ENCODE peak calls at places on chromosomes 4 and X, in ten cellular contexts. I is H1; S is A549; Q is psoas muscle; C is mesenchymal stem cell; W is esophagus squamous epithelium; K is tibial artery; H is thyroid gland; L is PC-9; G is naive thymus-derived CD4-positive, alpha-beta T cell. F is an unnamed sample.

GRCh38 chr4:10421344-10422055 is 35.7 kb downstream of the ZNF518B start:
- DNase-seq in I (no peak), S (no peak), Q (no peak), C (no peak), W (no peak), K (no peak), H (no peak), L (no peak), G (no peak), F (peak; percentile 22)

GRCh38 chr4:63790377-63790776 is 618.9 kb downstream of the TECRL start:
- DNase-seq in I (no peak), S (no peak), Q (no peak), C (no peak), W (no peak), K (no peak), H (no peak), L (no peak), G (no peak), F (no peak)

GRCh38 chr4:80967346-80967745 is 63.2 kb upstream of the BMP3 start:
- DNase-seq in I (no peak), S (no peak), Q (no peak), C (no peak), W (no peak), K (no peak), H (no peak), L (no peak), G (no peak), F (no peak)

GRCh38 chr4:169102011-169102410 is 92.0 kb upstream of the CBR4 start:
- DNase-seq in I (no peak), S (no peak), Q (no peak), C (no peak), W (no peak), K (no peak), H (no peak), L (no peak), G (no peak), F (no peak)

GRCh38 chrX:132615396-132616131 is 126.7 kb upstream of the MBNL3 start:
- DNase-seq in I (peak; percentile 63), S (no peak), Q (no peak), C (peak; percentile 60), W (no peak), K (peak; percentile 21), H (peak; percentile 41), L (peak; percentile 24), G (peak; percentile 12), F (peak; percentile 37)

GRCh38 chr4:128512161-128512560 is 224.5 kb upstream of the PGRMC2 start:
- DNase-seq in I (no peak), S (no peak), Q (no peak), C (no peak), W (no peak), K (no peak), H (no peak), L (no peak), G (no peak), F (no peak)

GRCh38 chr4:152072001-152072485 is 311.2 kb upstream of the GATB start:
- DNase-seq in I (no peak), S (no peak), Q (no peak), C (no peak), W (no peak), K (no peak), H (peak; percentile 87), L (no peak), G (no peak), F (no peak)

GRCh38 chr4:46878641-46879040 is 30.4 kb downstream of the COX7B2 start:
- DNase-seq in I (no peak), S (no peak), Q (no peak), C (no peak), W (no peak), K (no peak), H (no peak), L (no peak), G (no peak), F (no peak)

GRCh38 chrX:46180258-46180687 is 364.9 kb downstream of the ZNF674 start:
- DNase-seq in I (no peak), S (no peak), Q (no peak), C (peak; percentile 60), W (no peak), K (no peak), H (no peak), L (peak; percentile 23), G (no peak), F (no peak)

GRCh38 chrX:41720125-41720780 is 3.7 kb upstream of the GPR82 start:
- DNase-seq in I (no peak), S (no peak), Q (no peak), C (peak; percentile 12), W (no peak), K (no peak), H (no peak), L (no peak), G (no peak), F (no peak)

GRCh38 chrX:53430231-53430630 is 3.9 kb downstream of the HSD17B10 start:
- DNase-seq in I (no peak), S (no peak), Q (no peak), C (no peak), W (no peak), K (no peak), H (no peak), L (no peak), G (no peak), F (no peak)

GRCh38 chrX:53429755-53430154 is 4.4 kb downstream of the HSD17B10 start:
- DNase-seq in I (no peak), S (no peak), Q (no peak), C (no peak), W (no peak), K (no peak), H (no peak), L (no peak), G (no peak), F (no peak)

GRCh38 chrX:53437211-53437610 is 3.0 kb upstream of the HSD17B10 start:
- DNase-seq in I (no peak), S (no peak), Q (no peak), C (no peak), W (no peak), K (no peak), H (no peak), L (no peak), G (no peak), F (no peak)

GRCh38 chrX:53435997-53436396 is 1.8 kb upstream of the HSD17B10 start:
- DNase-seq in I (peak; percentile 53), S (peak; percentile 70), Q (peak; percentile 72), C (peak; percentile 63), W (no peak), K (no peak), H (peak; percentile 56), L (peak; percentile 57), G (peak; percentile 55), F (no peak)

GRCh38 chrX:53433651-53434639 is at the start of gene HSD17B10:
- DNase-seq in I (peak; percentile 83), S (peak; percentile 84), Q (peak; percentile 94), C (peak; percentile 83), W (peak; percentile 35), K (peak; percentile 89), H (peak; percentile 93), L (peak; percentile 93), G (peak; percentile 80), F (no peak)
- H3K27ac ChIP-seq in I (peak within 1 kb of the TSS; percentile 67), S (peak within 1 kb of the TSS; percentile 92), Q (peak within 1 kb of the TSS; percentile 74), C (peak within 1 kb of the TSS; percentile 47), W (peak within 1 kb of the TSS; percentile 73), K (peak within 1 kb of the TSS; percentile 84), H (peak within 1 kb of the TSS; percentile 47), L (no peak within 1 kb of the TSS), G (peak within 1 kb of the TSS; percentile 82), F (no peak within 1 kb of the TSS)

GRCh38 chr4:53557601-53558000 is 33.7 kb downstream of the LNX1 start:
- DNase-seq in I (no peak), S (no peak), Q (no peak), C (no peak), W (no peak), K (no peak), H (no peak), L (no peak), G (no peak), F (no peak)
- H3K27ac ChIP-seq in I (no peak overlapping the region), S (no peak overlapping the region), Q (no peak overlapping the region), C (no peak overlapping the region), W (no peak overlapping the region), K (no peak overlapping the region), H (peak overlapping the region; percentile 25), L (no peak overlapping the region), G (no peak overlapping the region), F (no peak overlapping the region)

GRCh38 chrX:1205681-1206611 is 6.5 kb downstream of the CRLF2 start:
- DNase-seq in I (peak; percentile 70), S (peak; percentile 65), Q (no peak), C (peak; percentile 93), W (no peak), K (no peak), H (peak; percentile 16), L (peak; percentile 47), G (peak; percentile 69), F (peak; percentile 72)
- H3K27ac ChIP-seq in I (peak overlapping the region; percentile 12), S (peak overlapping the region; percentile 46), Q (no peak overlapping the region), C (no peak overlapping the region), W (no peak overlapping the region), K (no peak overlapping the region), H (no peak overlapping the region), L (peak overlapping the region; percentile 35), G (no peak overlapping the region), F (no peak overlapping the region)

GRCh38 chrX:115348440-115349225 is 59.1 kb downstream of the LUZP4 start:
- DNase-seq in I (no peak), S (no peak), Q (no peak), C (no peak), W (no peak), K (no peak), H (no peak), L (no peak), G (no peak), F (no peak)

GRCh38 chrX:115339441-115340025 is 50.0 kb downstream of the LUZP4 start:
- DNase-seq in I (no peak), S (no peak), Q (no peak), C (peak; percentile 26), W (no peak), K (no peak), H (peak; percentile 15), L (no peak), G (no peak), F (no peak)

GRCh38 chrX:115345654-115346014 is 56.1 kb downstream of the LUZP4 start:
- DNase-seq in I (no peak), S (no peak), Q (no peak), C (peak; percentile 63), W (no peak), K (no peak), H (no peak), L (no peak), G (no peak), F (no peak)

GRCh38 chrX:115341421-115341820 is 51.9 kb downstream of the LUZP4 start:
- DNase-seq in I (no peak), S (no peak), Q (no peak), C (no peak), W (no peak), K (no peak), H (no peak), L (no peak), G (no peak), F (no peak)

DNA sequence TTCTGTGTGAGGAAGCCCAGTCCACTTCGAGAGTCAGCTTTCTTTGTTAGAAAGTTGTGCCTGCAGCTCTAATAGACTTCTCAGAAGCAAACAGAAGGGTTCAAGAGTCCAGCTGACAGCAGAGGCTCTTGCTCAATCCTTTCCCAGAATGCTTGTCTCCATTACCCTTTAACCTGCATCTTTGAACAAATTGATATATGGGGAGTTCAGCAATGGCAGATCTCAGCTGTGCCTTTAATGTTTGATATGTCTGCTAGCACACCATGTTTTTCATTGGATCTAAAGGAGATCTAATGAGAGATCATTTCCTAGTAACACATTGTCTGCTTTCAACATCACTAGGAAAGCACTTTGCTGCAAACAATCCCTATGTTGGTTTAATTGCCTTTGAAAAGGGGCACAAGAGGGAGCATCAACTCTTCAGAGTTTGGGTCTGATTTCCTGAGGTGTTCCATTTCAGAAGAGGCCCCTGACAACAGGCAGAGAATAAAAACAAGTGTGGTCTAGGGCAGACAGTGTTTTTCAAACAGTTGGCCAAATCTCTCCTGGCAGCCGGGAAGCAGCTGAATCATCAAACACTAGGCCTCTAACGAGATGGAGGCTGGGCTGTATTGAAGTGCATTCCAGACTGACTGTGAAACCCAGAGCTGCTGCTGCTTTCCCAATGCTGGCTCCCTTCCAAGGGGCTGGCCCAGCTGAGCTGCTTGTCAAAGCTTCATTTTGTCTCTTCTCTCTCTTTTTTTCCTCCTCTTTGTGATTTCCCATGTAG is 55.6 kb downstream of the LUZP4 start:
- DNase-seq in I (no peak), S (peak; percentile 62), Q (peak; percentile 91), C (peak; percentile 97), W (peak; percentile 2), K (peak; percentile 87), H (peak; percentile 93), L (peak; percentile 87), G (no peak), F (peak; percentile 68)
- H3K27ac ChIP-seq in I (no peak overlapping the region), S (peak overlapping the region; percentile 88), Q (peak overlapping the region; percentile 31), C (peak overlapping the region; percentile 94), W (no peak overlapping the region), K (peak overlapping the region; percentile 80), H (peak overlapping the region; percentile 76), L (peak overlapping the region; percentile 75), G (no peak overlapping the region), F (peak overlapping the region; percentile 43)